ENCODE peak calls at places on chromosomes 3 and 15, in eight cellular contexts. One of them, this sample, is unnamed.

GRCh38 chr3:39013289-39013688 is 38.5 kb downstream of the SCN11A start:
- DNase-seq in AG09319: no peak
- DNase-seq in epithelial cell of esophagus: no peak
- DNase-seq in mesothelial cell of epicardium: no peak
- DNase-seq in cardiac fibroblast: peak
- DNase-seq in HFFc6: no peak
- DNase-seq in GM20000: no peak
- DNase-seq in neural crest cell: no peak
- DNase-seq in this sample: no peak

GRCh38 chr3:180802837-180803236 is 109.6 kb upstream of the FXR1 start:
- DNase-seq in AG09319: no peak
- DNase-seq in epithelial cell of esophagus: peak
- DNase-seq in mesothelial cell of epicardium: no peak
- DNase-seq in neural crest cell: no peak
- DNase-seq in HFFc6: peak
- DNase-seq in GM20000: no peak
- DNase-seq in cardiac fibroblast: peak
- DNase-seq in this sample: no peak

GRCh38 chr15:99361541-99362185 is 110.4 kb downstream of the LRRC28 start:
- DNase-seq in HFFc6: peak
- DNase-seq in neural crest cell: no peak
- DNase-seq in cardiac fibroblast: peak
- DNase-seq in GM20000: no peak
- DNase-seq in AG09319: no peak
- DNase-seq in mesothelial cell of epicardium: no peak
- DNase-seq in epithelial cell of esophagus: peak
- DNase-seq in this sample: no peak

GRCh38 chr15:48063411-48063985 is 57.3 kb upstream of the SLC24A5 start:
- DNase-seq in neural crest cell: no peak
- DNase-seq in mesothelial cell of epicardium: no peak
- DNase-seq in HFFc6: no peak
- DNase-seq in epithelial cell of esophagus: no peak
- DNase-seq in GM20000: no peak
- DNase-seq in cardiac fibroblast: no peak
- DNase-seq in AG09319: no peak
- DNase-seq in this sample: no peak

GRCh38 chr3:9820944-9821343 is 10.9 kb downstream of the TTLL3 start:
- DNase-seq in cardiac fibroblast: peak
- DNase-seq in mesothelial cell of epicardium: no peak
- DNase-seq in epithelial cell of esophagus: peak
- DNase-seq in HFFc6: no peak
- DNase-seq in neural crest cell: no peak
- DNase-seq in AG09319: no peak
- DNase-seq in GM20000: no peak
- DNase-seq in this sample: no peak

GRCh38 chr3:52089691-52090090 is 33.3 kb upstream of the DUSP7 start:
- DNase-seq in HFFc6: no peak
- DNase-seq in GM20000: no peak
- DNase-seq in neural crest cell: no peak
- DNase-seq in cardiac fibroblast: no peak
- DNase-seq in mesothelial cell of epicardium: no peak
- DNase-seq in AG09319: no peak
- DNase-seq in epithelial cell of esophagus: no peak
- DNase-seq in this sample: no peak

GRCh38 chr15:98311566-98312188 is 336.7 kb upstream of the IGF1R start:
- DNase-seq in cardiac fibroblast: peak
- DNase-seq in mesothelial cell of epicardium: peak
- DNase-seq in epithelial cell of esophagus: peak
- DNase-seq in HFFc6: peak
- DNase-seq in neural crest cell: peak
- DNase-seq in AG09319: peak
- DNase-seq in GM20000: peak
- DNase-seq in this sample: peak

GRCh38 chr3:165529451-165529850 is 307.8 kb downstream of the BCHE start:
- DNase-seq in AG09319: no peak
- DNase-seq in mesothelial cell of epicardium: no peak
- DNase-seq in HFFc6: no peak
- DNase-seq in cardiac fibroblast: no peak
- DNase-seq in neural crest cell: no peak
- DNase-seq in epithelial cell of esophagus: no peak
- DNase-seq in GM20000: no peak
- DNase-seq in this sample: no peak

GRCh38 chr3:126106336-126107202 is 22.6 kb upstream of the SLC41A3 start:
- DNase-seq in AG09319: no peak
- DNase-seq in mesothelial cell of epicardium: peak
- DNase-seq in cardiac fibroblast: no peak
- DNase-seq in epithelial cell of esophagus: no peak
- DNase-seq in neural crest cell: no peak
- DNase-seq in HFFc6: no peak
- DNase-seq in GM20000: no peak
- DNase-seq in this sample: peak

GRCh38 chr3:4523710-4524422 is 30.7 kb downstream of the ITPR1 start:
- DNase-seq in AG09319: no peak
- DNase-seq in cardiac fibroblast: no peak
- DNase-seq in neural crest cell: no peak
- DNase-seq in HFFc6: no peak
- DNase-seq in GM20000: no peak
- DNase-seq in epithelial cell of esophagus: no peak
- DNase-seq in mesothelial cell of epicardium: no peak
- DNase-seq in this sample: no peak

GRCh38 chr15:37122703-37123102 is 22.4 kb upstream of the MEIS2 start:
- DNase-seq in mesothelial cell of epicardium: no peak
- DNase-seq in cardiac fibroblast: peak
- DNase-seq in HFFc6: no peak
- DNase-seq in epithelial cell of esophagus: no peak
- DNase-seq in GM20000: no peak
- DNase-seq in AG09319: no peak
- DNase-seq in neural crest cell: no peak
- DNase-seq in this sample: no peak

GRCh38 chr15:39188314-39188713 is 392.6 kb upstream of the THBS1 start:
- DNase-seq in neural crest cell: no peak
- DNase-seq in mesothelial cell of epicardium: no peak
- DNase-seq in AG09319: no peak
- DNase-seq in HFFc6: peak
- DNase-seq in epithelial cell of esophagus: no peak
- DNase-seq in cardiac fibroblast: no peak
- DNase-seq in GM20000: no peak
- DNase-seq in this sample: no peak

GRCh38 chr3:134030382-134030753 is 643 bp upstream of the SLCO2A1 start:
- DNase-seq in epithelial cell of esophagus: no peak
- DNase-seq in neural crest cell: no peak
- DNase-seq in GM20000: no peak
- DNase-seq in AG09319: no peak
- DNase-seq in cardiac fibroblast: no peak
- DNase-seq in HFFc6: no peak
- DNase-seq in mesothelial cell of epicardium: peak
- DNase-seq in this sample: no peak

GRCh38 chr3:126081618-126082333 is 2.1 kb downstream of the SLC41A3 start:
- DNase-seq in epithelial cell of esophagus: peak
- DNase-seq in neural crest cell: no peak
- DNase-seq in HFFc6: peak
- DNase-seq in cardiac fibroblast: peak
- DNase-seq in mesothelial cell of epicardium: no peak
- DNase-seq in GM20000: no peak
- DNase-seq in AG09319: no peak
- DNase-seq in this sample: no peak

GRCh38 chr3:194905696-194906095 is 220.0 kb downstream of the FAM43A start:
- DNase-seq in epithelial cell of esophagus: no peak
- DNase-seq in cardiac fibroblast: peak
- DNase-seq in GM20000: no peak
- DNase-seq in neural crest cell: no peak
- DNase-seq in mesothelial cell of epicardium: no peak
- DNase-seq in AG09319: peak
- DNase-seq in HFFc6: no peak
- DNase-seq in this sample: no peak

GRCh38 chr3:197183582-197183981 is 114.8 kb downstream of the DLG1 start:
- DNase-seq in neural crest cell: no peak
- DNase-seq in AG09319: no peak
- DNase-seq in GM20000: no peak
- DNase-seq in epithelial cell of esophagus: no peak
- DNase-seq in cardiac fibroblast: no peak
- DNase-seq in HFFc6: no peak
- DNase-seq in mesothelial cell of epicardium: no peak
- DNase-seq in this sample: no peak

GRCh38 chr3:52005571-52005986 is 9.9 kb upstream of the RPL29 start:
- DNase-seq in HFFc6: no peak
- DNase-seq in GM20000: no peak
- DNase-seq in cardiac fibroblast: peak
- DNase-seq in neural crest cell: no peak
- DNase-seq in epithelial cell of esophagus: peak
- DNase-seq in AG09319: peak
- DNase-seq in mesothelial cell of epicardium: peak
- DNase-seq in this sample: no peak

GRCh38 chr3:52396011-52396906 is 48.6 kb downstream of the SEMA3G start:
- DNase-seq in HFFc6: no peak
- DNase-seq in GM20000: no peak
- DNase-seq in epithelial cell of esophagus: no peak
- DNase-seq in mesothelial cell of epicardium: no peak
- DNase-seq in neural crest cell: no peak
- DNase-seq in cardiac fibroblast: no peak
- DNase-seq in AG09319: no peak
- DNase-seq in this sample: no peak

GRCh38 chr3:35505181-35505580 is 134.1 kb upstream of the ARPP21 start:
- DNase-seq in GM20000: no peak
- DNase-seq in cardiac fibroblast: no peak
- DNase-seq in neural crest cell: peak
- DNase-seq in mesothelial cell of epicardium: peak
- DNase-seq in AG09319: no peak
- DNase-seq in HFFc6: no peak
- DNase-seq in epithelial cell of esophagus: no peak
- DNase-seq in this sample: no peak

GRCh38 chr3:126750760-126751129 is 46.7 kb downstream of the CHCHD6 start:
- DNase-seq in epithelial cell of esophagus: no peak
- DNase-seq in mesothelial cell of epicardium: no peak
- DNase-seq in cardiac fibroblast: no peak
- DNase-seq in neural crest cell: no peak
- DNase-seq in GM20000: no peak
- DNase-seq in HFFc6: no peak
- DNase-seq in AG09319: no peak
- DNase-seq in this sample: peak

GRCh38 chr3:108001457-108001856 is 89.4 kb downstream of the CD47 start:
- DNase-seq in neural crest cell: no peak
- DNase-seq in epithelial cell of esophagus: peak
- DNase-seq in HFFc6: peak
- DNase-seq in GM20000: no peak
- DNase-seq in mesothelial cell of epicardium: no peak
- DNase-seq in AG09319: no peak
- DNase-seq in cardiac fibroblast: peak
- DNase-seq in this sample: no peak

GRCh38 chr15:59687831-59688230 is 1.3 kb downstream of the BNIP2 start:
- DNase-seq in GM20000: peak
- DNase-seq in AG09319: no peak
- DNase-seq in cardiac fibroblast: peak
- DNase-seq in HFFc6: no peak
- DNase-seq in epithelial cell of esophagus: peak
- DNase-seq in mesothelial cell of epicardium: no peak
- DNase-seq in neural crest cell: no peak
- DNase-seq in this sample: no peak

GRCh38 chr3:196942915-196943277 is 568 bp upstream of the NCBP2 start:
- DNase-seq in neural crest cell: no peak
- DNase-seq in AG09319: no peak
- DNase-seq in GM20000: no peak
- DNase-seq in HFFc6: no peak
- DNase-seq in epithelial cell of esophagus: no peak
- DNase-seq in cardiac fibroblast: peak
- DNase-seq in mesothelial cell of epicardium: peak
- DNase-seq in this sample: no peak

DNA sequence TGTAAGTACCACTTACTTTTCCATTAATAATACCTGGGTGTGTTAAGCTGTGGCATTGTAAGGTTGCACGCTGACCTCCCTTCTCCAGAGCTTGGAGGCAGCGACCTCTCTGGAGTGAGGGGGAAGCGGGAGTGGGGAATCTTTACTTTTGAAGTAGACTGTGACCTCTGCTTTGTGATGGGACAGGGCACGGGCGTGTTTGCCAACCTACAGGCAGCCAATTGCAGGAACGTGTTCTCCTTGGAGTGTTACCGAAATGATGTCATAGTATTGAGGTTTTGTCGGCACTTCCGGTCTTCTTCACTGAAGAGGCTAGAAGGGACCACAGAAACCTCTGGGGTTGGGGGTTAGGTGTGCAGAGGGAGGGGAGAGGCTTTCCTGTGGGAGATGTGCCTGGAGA is 227.3 kb upstream of the C2CD4B start:
- DNase-seq in AG09319: no peak
- DNase-seq in GM20000: peak
- DNase-seq in cardiac fibroblast: peak
- DNase-seq in HFFc6: peak
- DNase-seq in mesothelial cell of epicardium: no peak
- DNase-seq in epithelial cell of esophagus: no peak
- DNase-seq in neural crest cell: peak
- DNase-seq in this sample: no peak
- TF ChIP-seq CTCF in AG09319: no peak
- TF ChIP-seq CTCF in GM20000: no peak
- TF ChIP-seq CTCF in cardiac fibroblast: no peak
- TF ChIP-seq CTCF in HFFc6: no peak
- TF ChIP-seq CTCF in mesothelial cell of epicardium: no peak
- TF ChIP-seq CTCF in epithelial cell of esophagus: no peak
- TF ChIP-seq CTCF in neural crest cell: no peak
- TF ChIP-seq CTCF in this sample: no peak

DNA sequence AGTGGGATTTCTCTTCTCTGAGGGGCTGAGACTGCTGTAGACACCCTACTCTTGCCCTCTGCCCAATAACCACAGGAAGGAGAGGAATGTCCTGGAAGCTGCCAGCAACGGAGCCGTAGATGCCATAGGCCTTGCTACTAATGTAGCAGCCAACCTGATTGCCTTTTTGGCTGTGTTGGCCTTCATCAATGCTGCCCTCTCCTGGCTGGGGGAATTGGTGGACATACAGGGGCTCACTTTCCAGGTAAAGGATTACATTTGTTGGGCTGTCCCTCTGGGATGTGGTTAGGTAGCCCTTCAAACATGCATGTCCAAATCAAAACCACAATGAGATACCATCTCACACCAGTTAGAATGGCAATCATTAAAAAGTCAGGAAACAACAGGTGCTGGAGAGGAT is 16.1 kb downstream of the SLC28A2 start:
- DNase-seq in AG09319: no peak
- DNase-seq in mesothelial cell of epicardium: no peak
- DNase-seq in cardiac fibroblast: no peak
- DNase-seq in neural crest cell: no peak
- DNase-seq in epithelial cell of esophagus: peak
- DNase-seq in GM20000: no peak
- DNase-seq in HFFc6: no peak
- DNase-seq in this sample: no peak
- TF ChIP-seq CTCF in AG09319: no peak
- TF ChIP-seq CTCF in mesothelial cell of epicardium: no peak
- TF ChIP-seq CTCF in cardiac fibroblast: no peak
- TF ChIP-seq CTCF in neural crest cell: no peak
- TF ChIP-seq CTCF in epithelial cell of esophagus: peak
- TF ChIP-seq CTCF in GM20000: no peak
- TF ChIP-seq CTCF in HFFc6: peak
- TF ChIP-seq CTCF in this sample: no peak

GRCh38 chr3:157159037-157159761 is 748 bp downstream of the CCNL1 start:
- DNase-seq in epithelial cell of esophagus: peak
- DNase-seq in mesothelial cell of epicardium: peak
- DNase-seq in cardiac fibroblast: peak
- DNase-seq in AG09319: no peak
- DNase-seq in neural crest cell: peak
- DNase-seq in HFFc6: no peak
- DNase-seq in GM20000: peak
- DNase-seq in this sample: peak
- TF ChIP-seq CTCF in epithelial cell of esophagus: no peak
- TF ChIP-seq CTCF in mesothelial cell of epicardium: no peak
- TF ChIP-seq CTCF in cardiac fibroblast: peak
- TF ChIP-seq CTCF in AG09319: peak
- TF ChIP-seq CTCF in neural crest cell: peak
- TF ChIP-seq CTCF in HFFc6: peak
- TF ChIP-seq CTCF in GM20000: no peak
- TF ChIP-seq CTCF in this sample: peak

GRCh38 chr15:80934761-80935221 is 54.8 kb downstream of the MESD start:
- DNase-seq in epithelial cell of esophagus: no peak
- DNase-seq in mesothelial cell of epicardium: no peak
- DNase-seq in cardiac fibroblast: peak
- DNase-seq in AG09319: no peak
- DNase-seq in GM20000: no peak
- DNase-seq in HFFc6: peak
- DNase-seq in neural crest cell: no peak
- DNase-seq in this sample: no peak
- TF ChIP-seq CTCF in epithelial cell of esophagus: no peak
- TF ChIP-seq CTCF in mesothelial cell of epicardium: no peak
- TF ChIP-seq CTCF in cardiac fibroblast: no peak
- TF ChIP-seq CTCF in AG09319: no peak
- TF ChIP-seq CTCF in GM20000: no peak
- TF ChIP-seq CTCF in HFFc6: no peak
- TF ChIP-seq CTCF in neural crest cell: no peak
- TF ChIP-seq CTCF in this sample: no peak

This sample was measured in osteocyte.